ENCODE peak calls at places on chromosomes 12 and 14, in five cellular contexts. A, Y, C, T and H are unnamed samples.
A peak's percentile ranks its signal among the peaks of the same experiment; 100 is the strongest.

GRCh38 chr12:31641509-31642090 is 17.9 kb upstream of the ETFBKMT start:
- DNase-seq in A (no peak), Y (no peak), C (no peak), T (no peak), H (no peak)

GRCh38 chr12:63419119-63419518 is 249.2 kb downstream of the DPY19L2 start:
- DNase-seq in A (no peak), Y (no peak), C (no peak), T (no peak), H (no peak)

GRCh38 chr12:6567112-6567680 is 895 bp downstream of the NOP2 start:
- DNase-seq in A (peak; percentile 13), Y (no peak), C (peak; percentile 26), T (no peak), H (no peak)

GRCh38 chr14:32639208-32639607 is 299.5 kb upstream of the NPAS3 start:
- DNase-seq in A (no peak), Y (no peak), C (no peak), T (no peak), H (no peak)

GRCh38 chr12:88431245-88431644 is 149.0 kb downstream of the KITLG start:
- DNase-seq in A (no peak), Y (no peak), C (no peak), T (no peak), H (no peak)

GRCh38 chr12:47366203-47366978 is 286.6 kb upstream of the AMIGO2 start:
- DNase-seq in A (no peak), Y (no peak), C (no peak), T (no peak), H (no peak)

GRCh38 chr14:95140060-95140858 is 17.1 kb downstream of the DICER1 start:
- DNase-seq in A (peak; percentile 24), Y (peak; percentile 81), C (peak; percentile 40), T (peak; percentile 46), H (peak; percentile 47)

GRCh38 chr14:68910540-68910939 is 68.6 kb downstream of the ACTN1 start:
- DNase-seq in A (no peak), Y (no peak), C (no peak), T (no peak), H (no peak)

GRCh38 chr12:1391722-1392121 is 202.7 kb downstream of the FBXL14 start:
- DNase-seq in A (no peak), Y (no peak), C (no peak), T (no peak), H (no peak)

GRCh38 chr14:69561893-69562292 is 12.8 kb downstream of the CCDC177 start:
- DNase-seq in A (no peak), Y (no peak), C (no peak), T (no peak), H (no peak)

GRCh38 chr14:81837304-81837703 is 303.7 kb upstream of the SEL1L start:
- DNase-seq in A (no peak), Y (no peak), C (no peak), T (no peak), H (no peak)

GRCh38 chr12:49705479-49706267 is 1.5 kb downstream of the FMNL3 start:
- DNase-seq in A (peak; percentile 67), Y (peak; percentile 31), C (no peak), T (peak; percentile 72), H (peak; percentile 50)

GRCh38 chr14:92960706-92961566 is 38.0 kb downstream of the CHGA start:
- DNase-seq in A (peak; percentile 71), Y (no peak), C (no peak), T (peak; percentile 62), H (no peak)

GRCh38 chr12:126936181-126936851 is 1330.7 kb upstream of the TMEM132C start:
- DNase-seq in A (peak; percentile 7), Y (peak; percentile 4), C (no peak), T (no peak), H (peak; percentile 48)

GRCh38 chr12:452667-453210 is 7.0 kb upstream of the B4GALNT3 start:
- DNase-seq in A (no peak), Y (no peak), C (no peak), T (no peak), H (no peak)

GRCh38 chr14:72613196-72613974 is 280.5 kb downstream of the DPF3 start:
- DNase-seq in A (no peak), Y (no peak), C (no peak), T (peak; percentile 75), H (no peak)

GRCh38 chr14:22508150-22508457 is 80.9 kb downstream of the DAD1 start:
- DNase-seq in A (no peak), Y (no peak), C (no peak), T (no peak), H (no peak)

GRCh38 chr12:116551619-116551951 is 7.6 kb upstream of the MAP1LC3B2 start:
- DNase-seq in A (no peak), Y (no peak), C (no peak), T (no peak), H (no peak)

GRCh38 chr14:61866932-61867920 is 105.0 kb downstream of the SNAPC1 start:
- DNase-seq in A (no peak), Y (no peak), C (no peak), T (no peak), H (no peak)

GRCh38 chr12:50825372-50825838 is 17.3 kb upstream of the TMPRSS12 start:
- DNase-seq in A (peak; percentile 57), Y (peak; percentile 76), C (peak; percentile 73), T (peak; percentile 80), H (peak; percentile 70)

GRCh38 chr12:102957339-102958050 is at the start of gene ASCL1:
- DNase-seq in A (peak; percentile 48), Y (no peak), C (no peak), T (peak; percentile 49), H (peak; percentile 34)

GRCh38 chr12:26633591-26634210 is 199.3 kb downstream of the ITPR2 start:
- DNase-seq in A (peak; percentile 73), Y (peak; percentile 81), C (peak; percentile 60), T (peak; percentile 90), H (peak; percentile 65)

GRCh38 chr14:91068642-91069041 is 8.2 kb upstream of the RPS6KA5 start:
- DNase-seq in A (no peak), Y (no peak), C (no peak), T (no peak), H (no peak)

GRCh38 chr14:103273145-103273846 is 60.7 kb upstream of the EIF5 start:
- DNase-seq in A (no peak), Y (no peak), C (no peak), T (peak; percentile 18), H (no peak)

GRCh38 chr14:92254786-92255185 is 68.2 kb upstream of the SLC24A4 start:
- DNase-seq in A (peak; percentile 67), Y (peak; percentile 34), C (no peak), T (peak; percentile 55), H (peak; percentile 35)

GRCh38 chr12:105980048-105980447 is 158.7 kb downstream of the NUAK1 start:
- DNase-seq in A (no peak), Y (no peak), C (no peak), T (no peak), H (no peak)

GRCh38 chr14:77111021-77111420 is 13.0 kb downstream of the CIPC start:
- DNase-seq in A (no peak), Y (peak; percentile 59), C (no peak), T (no peak), H (peak; percentile 58)

GRCh38 chr14:75334191-75335051 is 55.8 kb downstream of the FOS start:
- DNase-seq in A (peak; percentile 25), Y (no peak), C (no peak), T (peak; percentile 30), H (no peak)

GRCh38 chr12:21676781-21677180 is 19.1 kb upstream of the LDHB start:
- DNase-seq in A (no peak), Y (no peak), C (no peak), T (no peak), H (no peak)

GRCh38 chr12:650983-651382 is 12.3 kb downstream of the NINJ2 start:
- DNase-seq in A (no peak), Y (no peak), C (no peak), T (no peak), H (no peak)

GRCh38 chr12:133063556-133063955 is 17.2 kb upstream of the ZNF140 start:
- DNase-seq in A (no peak), Y (no peak), C (no peak), T (no peak), H (no peak)

GRCh38 chr12:13152281-13152680 is 44.2 kb upstream of the EMP1 start:
- DNase-seq in A (peak; percentile 80), Y (no peak), C (no peak), T (peak; percentile 68), H (no peak)

GRCh38 chr14:77296155-77296554 is 24.5 kb downstream of the POMT2 start:
- DNase-seq in A (no peak), Y (no peak), C (no peak), T (no peak), H (no peak)

GRCh38 chr14:73785336-73785833 is 66.2 kb upstream of the PTGR2 start:
- DNase-seq in A (peak; percentile 59), Y (no peak), C (peak; percentile 60), T (peak; percentile 88), H (no peak)

GRCh38 chr12:46516933-46517578 is 144.5 kb upstream of the SLC38A2 start:
- DNase-seq in A (no peak), Y (no peak), C (no peak), T (no peak), H (no peak)

GRCh38 chr12:24109381-24110039 is 160.0 kb upstream of the SOX5 start:
- DNase-seq in A (peak; percentile 7), Y (peak; percentile 31), C (peak; percentile 43), T (no peak), H (no peak)

GRCh38 chr14:51564986-51565604 is 86.6 kb upstream of the FRMD6 start:
- DNase-seq in A (no peak), Y (no peak), C (peak; percentile 57), T (peak; percentile 47), H (no peak)

GRCh38 chr12:19021646-19022045 is 107.9 kb upstream of the PLEKHA5 start:
- DNase-seq in A (no peak), Y (no peak), C (no peak), T (peak; percentile 25), H (no peak)